ENCODE peak calls at places on chromosomes 5 and 9, in six cellular contexts. N, F, D, T, B and Y are unnamed samples.

GRCh38 chr9:79477955-79478751 is 93.6 kb upstream of the TLE4 start:
- DNase-seq in N (no peak), F (no peak), D (no peak), T (peak; percentile 1), B (peak; percentile 5), Y (peak; percentile 25)

GRCh38 chr5:36734422-36734821 is 128.0 kb downstream of the SLC1A3 start:
- DNase-seq in N (no peak), F (no peak), D (no peak), T (peak; percentile 70), B (peak; percentile 12), Y (no peak)

GRCh38 chr9:127049044-127049443 is 73.4 kb downstream of the ANGPTL2 start:
- DNase-seq in N (no peak), F (peak; percentile 69), D (no peak), T (no peak), B (no peak), Y (no peak)

GRCh38 chr5:60551250-60551649 is 148.7 kb downstream of the DEPDC1B start:
- DNase-seq in N (no peak), F (no peak), D (no peak), T (no peak), B (no peak), Y (no peak)

GRCh38 chr9:121609845-121610637 is 41.4 kb upstream of the DAB2IP start:
- DNase-seq in N (no peak), F (no peak), D (peak; percentile 62), T (no peak), B (peak; percentile 93), Y (no peak)

GRCh38 chr9:31372796-31373587 is 1011.5 kb upstream of the ACO1 start:
- DNase-seq in N (no peak), F (no peak), D (no peak), T (no peak), B (no peak), Y (no peak)

GRCh38 chr5:83654427-83654994 is 66.1 kb downstream of the HAPLN1 start:
- DNase-seq in N (no peak), F (no peak), D (no peak), T (no peak), B (no peak), Y (no peak)

GRCh38 chr5:96072791-96073165 is 111.1 kb upstream of the ELL2 start:
- DNase-seq in N (no peak), F (no peak), D (no peak), T (no peak), B (no peak), Y (no peak)

GRCh38 chr5:78699565-78700143 is 51.1 kb upstream of the LHFPL2 start:
- DNase-seq in N (no peak), F (no peak), D (peak; percentile 99), T (peak; percentile 47), B (peak; percentile 64), Y (no peak)

GRCh38 chr5:135846311-135846710 is 11.8 kb downstream of the SLC25A48 start:
- DNase-seq in N (no peak), F (no peak), D (no peak), T (no peak), B (no peak), Y (no peak)

GRCh38 chr5:63401434-63402046 is 560.7 kb downstream of the HTR1A start:
- DNase-seq in N (no peak), F (peak; percentile 1), D (peak; percentile 6), T (peak; percentile 57), B (peak; percentile 35), Y (peak; percentile 38)

GRCh38 chr9:89234636-89235035 is 56.0 kb upstream of the SHC3 start:
- DNase-seq in N (no peak), F (peak; percentile 3), D (no peak), T (no peak), B (no peak), Y (peak; percentile 22)
- TF ChIP-seq ZNF274 in N (no peak), F (no peak), D (no peak), T (no peak), B (no peak), Y (no peak)

GRCh38 chr9:1202512-1203285 is 152.5 kb downstream of the DMRT2 start:
- DNase-seq in N (no peak), F (no peak), D (no peak), T (no peak), B (no peak), Y (no peak)

GRCh38 chr9:1210954-1211353 is 160.8 kb downstream of the DMRT2 start:
- DNase-seq in N (no peak), F (no peak), D (no peak), T (no peak), B (no peak), Y (no peak)

GRCh38 chr9:1207681-1208080 is 157.5 kb downstream of the DMRT2 start:
- DNase-seq in N (no peak), F (no peak), D (no peak), T (no peak), B (no peak), Y (no peak)

GRCh38 chr9:1208185-1208584 is 158.0 kb downstream of the DMRT2 start:
- DNase-seq in N (no peak), F (no peak), D (no peak), T (no peak), B (no peak), Y (no peak)
- H3K9ac ChIP-seq in N (no peak overlapping the region), F (no peak overlapping the region), D (no peak overlapping the region), T (no peak overlapping the region), B (no peak overlapping the region), Y (no peak overlapping the region)

GRCh38 chr5:157530226-157530972 is 45.2 kb downstream of the ADAM19 start:
- DNase-seq in N (no peak), F (no peak), D (no peak), T (no peak), B (no peak), Y (no peak)

GRCh38 chr5:157529002-157529401 is 46.6 kb downstream of the ADAM19 start:
- DNase-seq in N (no peak), F (no peak), D (no peak), T (no peak), B (no peak), Y (no peak)

GRCh38 chr5:157535042-157535865 is 40.3 kb downstream of the ADAM19 start:
- DNase-seq in N (no peak), F (no peak), D (no peak), T (peak; percentile 77), B (peak; percentile 24), Y (peak; percentile 18)

GRCh38 chr5:157532022-157532421 is 43.6 kb downstream of the ADAM19 start:
- DNase-seq in N (no peak), F (no peak), D (no peak), T (no peak), B (no peak), Y (no peak)

GRCh38 chr5:157533011-157533481 is 42.5 kb downstream of the ADAM19 start:
- DNase-seq in N (no peak), F (no peak), D (no peak), T (no peak), B (peak; percentile 48), Y (no peak)
- TF ChIP-seq ZNF274 in N (no peak), F (no peak), D (no peak), T (no peak), B (no peak), Y (no peak)

GRCh38 chr9:21831841-21832509 is 29.5 kb downstream of the MTAP start:
- DNase-seq in N (no peak), F (peak; percentile 71), D (no peak), T (no peak), B (no peak), Y (no peak)
- H3K9ac ChIP-seq in N (no peak overlapping the region), F (peak overlapping the region; percentile 7), D (no peak overlapping the region), T (no peak overlapping the region), B (no peak overlapping the region), Y (no peak overlapping the region)

GRCh38 chr9:82271099-82271498 is 282.5 kb downstream of the SPATA31D1 start:
- DNase-seq in N (no peak), F (no peak), D (no peak), T (no peak), B (no peak), Y (no peak)
- TF ChIP-seq ZNF274 in N (no peak), F (no peak), D (no peak), T (no peak), B (no peak), Y (no peak)

GRCh38 chr5:58828145-58828544 is 245.3 kb downstream of the RAB3C start:
- DNase-seq in N (no peak), F (no peak), D (no peak), T (no peak), B (no peak), Y (no peak)
- H3K9ac ChIP-seq in N (no peak overlapping the region), F (no peak overlapping the region), D (no peak overlapping the region), T (no peak overlapping the region), B (no peak overlapping the region), Y (no peak overlapping the region)

DNA sequence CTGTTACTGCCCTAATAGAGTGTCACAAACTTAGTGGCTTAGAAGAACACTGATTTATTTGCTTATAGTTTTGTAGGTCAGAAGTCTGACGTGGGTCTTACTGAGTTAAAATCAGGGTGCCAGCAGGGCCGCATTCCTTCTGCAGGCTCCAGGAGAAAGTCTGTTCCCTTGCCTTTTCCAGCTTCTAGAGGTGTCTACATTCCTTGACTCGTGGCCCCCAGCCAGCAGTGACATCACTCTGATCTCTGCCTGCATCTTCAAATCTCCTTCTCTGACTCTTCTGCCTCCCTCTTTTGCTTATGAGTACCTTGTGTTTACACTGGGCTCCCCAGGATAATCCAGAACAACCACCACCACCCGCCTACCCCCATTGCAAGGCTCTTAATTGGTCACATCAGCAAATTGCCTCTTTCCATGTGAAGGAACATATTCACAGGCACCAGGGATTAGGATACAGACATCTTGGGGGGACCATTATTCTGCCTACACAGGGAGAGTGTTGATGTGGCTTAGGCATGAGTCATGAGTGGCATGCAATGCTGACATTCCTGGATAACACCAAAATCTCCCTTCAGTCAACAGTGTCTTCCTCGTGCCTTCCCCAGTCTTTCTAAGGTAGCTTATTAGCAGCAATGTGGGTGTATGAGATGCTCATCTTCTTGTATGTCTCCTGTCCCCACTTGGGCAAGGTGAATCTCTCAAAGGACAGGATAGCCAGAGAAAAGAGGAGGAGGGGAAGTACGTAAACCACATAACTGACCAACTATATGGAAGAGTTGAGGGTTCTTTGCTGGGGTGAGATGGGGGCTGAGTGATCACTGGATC is 24.4 kb downstream of the CYFIP2 start:
- DNase-seq in N (no peak), F (no peak), D (no peak), T (no peak), B (peak; percentile 70), Y (no peak)
- TF ChIP-seq ZNF274 in N (no peak), F (no peak), D (no peak), T (no peak), B (no peak), Y (no peak)